ENCODE peak calls at places on chromosomes 4 and X, in four cellular contexts. One of them, this sample, is unnamed.

GRCh38 chr4:57077550-57078311 is 32.5 kb downstream of the IGFBP7 start:
- DNase-seq in foreskin fibroblast: no peak
- DNase-seq in AG08395: no peak
- DNase-seq in dermis blood vessel endothelial cell: peak
- DNase-seq in this sample: peak

GRCh38 chrX:72245461-72246089 is 6.7 kb upstream of the ERCC6L start:
- DNase-seq in foreskin fibroblast: peak
- DNase-seq in AG08395: peak
- DNase-seq in dermis blood vessel endothelial cell: peak
- DNase-seq in this sample: peak

GRCh38 chr4:1714303-1715001 is 2.3 kb upstream of the SLBP start:
- DNase-seq in foreskin fibroblast: no peak
- DNase-seq in AG08395: no peak
- DNase-seq in dermis blood vessel endothelial cell: peak
- DNase-seq in this sample: no peak

GRCh38 chr4:2259036-2259540 is 2.8 kb downstream of the MXD4 start:
- DNase-seq in foreskin fibroblast: no peak
- DNase-seq in AG08395: no peak
- DNase-seq in dermis blood vessel endothelial cell: no peak
- DNase-seq in this sample: no peak

GRCh38 chr4:118270492-118270891 is 82.3 kb downstream of the PRSS12 start:
- DNase-seq in foreskin fibroblast: no peak
- DNase-seq in AG08395: peak
- DNase-seq in dermis blood vessel endothelial cell: peak
- DNase-seq in this sample: peak

GRCh38 chrX:94977562-94977961 is 1303.6 kb downstream of the FAM133A start:
- DNase-seq in foreskin fibroblast: no peak
- DNase-seq in AG08395: no peak
- DNase-seq in dermis blood vessel endothelial cell: no peak
- DNase-seq in this sample: no peak

GRCh38 chr4:144399927-144400326 is 246.0 kb upstream of the HHIP start:
- DNase-seq in foreskin fibroblast: peak
- DNase-seq in AG08395: no peak
- DNase-seq in dermis blood vessel endothelial cell: peak
- DNase-seq in this sample: peak

GRCh38 chrX:39161856-39162255 is 360.6 kb downstream of the MID1IP1 start:
- DNase-seq in foreskin fibroblast: no peak
- DNase-seq in AG08395: no peak
- DNase-seq in dermis blood vessel endothelial cell: no peak
- DNase-seq in this sample: no peak